ENCODE peak calls at places on chromosomes 4 and X, in six cellular contexts. Z, D, R, T, X and V are unnamed samples.

GRCh38 chrX:24928114-24928513 is 87.7 kb downstream of the ARX start:
- DNase-seq in Z (no peak), D (no peak), R (no peak), T (no peak), X (no peak), V (no peak)

GRCh38 chr4:80182237-80182866 is 15.0 kb upstream of the PRDM8 start:
- DNase-seq in Z (no peak), D (no peak), R (no peak), T (no peak), X (peak), V (no peak)

GRCh38 chr4:86935833-86936721 is 1.3 kb downstream of the AFF1 start:
- DNase-seq in Z (peak), D (no peak), R (peak), T (peak), X (peak), V (no peak)

GRCh38 chr4:122652379-122652778 is 31.5 kb upstream of the IL21 start:
- DNase-seq in Z (peak), D (peak), R (peak), T (no peak), X (peak), V (no peak)

GRCh38 chrX:21932277-21932996 is 8.1 kb upstream of the SMS start:
- DNase-seq in Z (no peak), D (peak), R (peak), T (no peak), X (no peak), V (no peak)

GRCh38 chr4:145557720-145558119 is 61.5 kb upstream of the MMAA start:
- DNase-seq in Z (peak), D (no peak), R (peak), T (peak), X (peak), V (peak)

GRCh38 chr4:42282081-42282901 is 115.0 kb upstream of the SHISA3 start:
- DNase-seq in Z (peak), D (peak), R (peak), T (no peak), X (peak), V (peak)

GRCh38 chr4:73761856-73762255 is 21.5 kb downstream of the CXCL8 start:
- DNase-seq in Z (no peak), D (no peak), R (no peak), T (no peak), X (no peak), V (no peak)

GRCh38 chrX:40142417-40142816 is 44.7 kb upstream of the BCOR start:
- DNase-seq in Z (no peak), D (no peak), R (no peak), T (no peak), X (no peak), V (no peak)

GRCh38 chr4:187302456-187302855 is 578.8 kb upstream of the FAT1 start:
- DNase-seq in Z (no peak), D (no peak), R (no peak), T (no peak), X (no peak), V (no peak)

GRCh38 chr4:4746444-4746843 is 113.0 kb upstream of the MSX1 start:
- DNase-seq in Z (no peak), D (no peak), R (no peak), T (no peak), X (no peak), V (no peak)

GRCh38 chr4:84680956-84681355 is 98.0 kb downstream of the CDS1 start:
- DNase-seq in Z (no peak), D (no peak), R (no peak), T (no peak), X (no peak), V (no peak)

GRCh38 chr4:144562019-144562740 is 83.8 kb upstream of the HHIP start:
- DNase-seq in Z (peak), D (no peak), R (no peak), T (peak), X (no peak), V (no peak)

GRCh38 chr4:47383829-47384427 is 79.6 kb downstream of the COMMD8 start:
- DNase-seq in Z (peak), D (no peak), R (peak), T (no peak), X (peak), V (no peak)

GRCh38 chrX:39152106-39152649 is 350.9 kb downstream of the MID1IP1 start:
- DNase-seq in Z (peak), D (no peak), R (peak), T (no peak), X (peak), V (peak)

GRCh38 chrX:41931591-41931990 is 8.2 kb upstream of the CASK start:
- DNase-seq in Z (no peak), D (no peak), R (no peak), T (no peak), X (no peak), V (no peak)

GRCh38 chr4:13349096-13349495 is 135.0 kb downstream of the RAB28 start:
- DNase-seq in Z (no peak), D (no peak), R (peak), T (no peak), X (no peak), V (no peak)

GRCh38 chrX:97399400-97399799 is 515.7 kb downstream of the RPA4 start:
- DNase-seq in Z (no peak), D (no peak), R (peak), T (no peak), X (peak), V (no peak)

GRCh38 chr4:154982187-154983047 is 201.3 kb downstream of the RBM46 start:
- DNase-seq in Z (peak), D (peak), R (peak), T (peak), X (peak), V (peak)

GRCh38 chr4:67581208-67581857 is 22.8 kb downstream of the STAP1 start:
- DNase-seq in Z (no peak), D (no peak), R (no peak), T (no peak), X (peak), V (no peak)

GRCh38 chr4:122576261-122577188 is 44.3 kb downstream of the IL21 start:
- DNase-seq in Z (peak), D (no peak), R (peak), T (no peak), X (peak), V (no peak)

GRCh38 chrX:47030339-47030738 is 47.9 kb upstream of the RGN start:
- DNase-seq in Z (peak), D (peak), R (peak), T (no peak), X (peak), V (no peak)

GRCh38 chr4:132227349-132228165 is 921.5 kb upstream of the PCDH10 start:
- DNase-seq in Z (peak), D (no peak), R (peak), T (no peak), X (no peak), V (peak)

GRCh38 chrX:53319614-53320542 is 38.5 kb upstream of the IQSEC2 start:
- DNase-seq in Z (no peak), D (no peak), R (no peak), T (no peak), X (no peak), V (no peak)

GRCh38 chrX:26778320-26778888 is 562.4 kb downstream of the MAGEB5 start:
- DNase-seq in Z (no peak), D (no peak), R (peak), T (no peak), X (no peak), V (no peak)

GRCh38 chrX:42732506-42732905 is 45.5 kb downstream of the PPP1R2C start:
- DNase-seq in Z (peak), D (peak), R (peak), T (no peak), X (no peak), V (no peak)

GRCh38 chr4:110501826-110502225 is 25.9 kb downstream of the ENPEP start:
- DNase-seq in Z (no peak), D (no peak), R (no peak), T (no peak), X (no peak), V (no peak)

GRCh38 chrX:34299451-34299967 is 167.4 kb upstream of the FAM47A start:
- DNase-seq in Z (no peak), D (no peak), R (no peak), T (no peak), X (no peak), V (no peak)

GRCh38 chrX:150753968-150754367 is 60.8 kb downstream of the MTMR1 start:
- DNase-seq in Z (no peak), D (no peak), R (no peak), T (no peak), X (no peak), V (no peak)

GRCh38 chrX:49282647-49283011 is 13.0 kb downstream of the PPP1R3F start:
- DNase-seq in Z (peak), D (no peak), R (no peak), T (no peak), X (no peak), V (no peak)

GRCh38 chr4:185657699-185658098 is 122.4 kb upstream of the PDLIM3 start:
- DNase-seq in Z (no peak), D (no peak), R (no peak), T (no peak), X (no peak), V (no peak)

GRCh38 chr4:1783011-1783410 is 10.1 kb upstream of the FGFR3 start:
- DNase-seq in Z (no peak), D (no peak), R (no peak), T (no peak), X (no peak), V (no peak)

GRCh38 chr4:73223258-73223651 is 35.3 kb downstream of the ANKRD17 start:
- DNase-seq in Z (no peak), D (no peak), R (no peak), T (no peak), X (no peak), V (no peak)

GRCh38 chr4:14581741-14582140 is 420.5 kb upstream of the CPEB2 start:
- DNase-seq in Z (no peak), D (no peak), R (no peak), T (no peak), X (no peak), V (no peak)

GRCh38 chr4:10100734-10101216 is 15.8 kb downstream of the WDR1 start:
- DNase-seq in Z (no peak), D (no peak), R (no peak), T (no peak), X (no peak), V (no peak)

GRCh38 chr4:22237155-22237751 is 278.6 kb downstream of the ADGRA3 start:
- DNase-seq in Z (peak), D (no peak), R (peak), T (peak), X (no peak), V (peak)

GRCh38 chrX:115592997-115593734 is 32.2 kb downstream of the PLS3 start:
- DNase-seq in Z (peak), D (no peak), R (peak), T (no peak), X (no peak), V (no peak)

GRCh38 chr4:153314915-153315314 is 29.6 kb upstream of the MND1 start:
- DNase-seq in Z (no peak), D (no peak), R (no peak), T (no peak), X (no peak), V (no peak)

GRCh38 chr4:153322791-153323190 is 21.7 kb upstream of the MND1 start:
- DNase-seq in Z (no peak), D (no peak), R (no peak), T (no peak), X (no peak), V (no peak)

GRCh38 chr4:153318696-153319320 is 25.7 kb upstream of the MND1 start:
- DNase-seq in Z (peak), D (peak), R (peak), T (no peak), X (peak), V (no peak)
- TF ChIP-seq CTCF in Z (peak), D (peak), R (peak), T (peak), X (peak), V (peak)

DNA sequence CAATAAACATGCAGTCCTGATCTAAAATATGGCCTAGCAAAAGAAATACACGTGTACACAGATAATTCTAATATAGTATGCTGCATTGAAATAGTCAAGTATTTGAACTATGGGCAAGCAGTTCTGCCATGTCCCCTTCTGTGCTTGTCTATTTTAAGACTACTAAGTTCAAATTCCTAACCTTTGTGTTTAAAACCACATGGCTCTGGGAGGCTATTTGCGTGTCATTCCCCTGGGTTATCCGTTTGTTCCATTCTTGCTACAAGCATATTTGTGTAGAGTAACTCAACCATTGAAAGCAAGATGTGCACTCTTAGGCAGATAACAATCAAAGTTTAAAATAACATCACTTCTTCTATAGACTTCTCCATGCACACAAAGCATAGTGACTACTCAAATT is 25.4 kb upstream of the TBC1D1 start:
- DNase-seq in Z (no peak), D (no peak), R (no peak), T (no peak), X (no peak), V (no peak)
- TF ChIP-seq CTCF in Z (no peak), D (no peak), R (no peak), T (no peak), X (no peak), V (no peak)

DNA sequence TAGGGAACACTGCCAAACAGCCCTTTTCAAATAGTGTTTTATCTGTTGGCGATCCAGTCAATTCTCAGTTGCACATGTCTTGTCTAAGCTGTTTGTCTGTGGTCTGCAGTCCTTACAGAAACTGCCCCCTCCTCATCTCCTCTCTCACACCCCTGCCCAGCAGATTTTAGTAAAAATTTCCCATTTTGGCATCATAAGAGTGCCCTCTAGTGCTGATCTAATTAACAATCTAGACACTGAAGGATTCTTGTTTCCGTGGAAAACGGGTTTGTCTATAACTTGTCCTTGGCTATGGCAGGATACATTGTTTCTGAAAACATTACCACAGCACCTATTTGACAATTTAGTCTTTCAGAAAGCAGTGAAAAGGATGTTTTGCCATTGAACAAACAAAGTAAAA is 227.2 kb upstream of the MBNL3 start:
- DNase-seq in Z (no peak), D (no peak), R (no peak), T (no peak), X (no peak), V (no peak)
- TF ChIP-seq CTCF in Z (peak), D (peak), R (peak), T (no peak), X (no peak), V (peak)

DNA sequence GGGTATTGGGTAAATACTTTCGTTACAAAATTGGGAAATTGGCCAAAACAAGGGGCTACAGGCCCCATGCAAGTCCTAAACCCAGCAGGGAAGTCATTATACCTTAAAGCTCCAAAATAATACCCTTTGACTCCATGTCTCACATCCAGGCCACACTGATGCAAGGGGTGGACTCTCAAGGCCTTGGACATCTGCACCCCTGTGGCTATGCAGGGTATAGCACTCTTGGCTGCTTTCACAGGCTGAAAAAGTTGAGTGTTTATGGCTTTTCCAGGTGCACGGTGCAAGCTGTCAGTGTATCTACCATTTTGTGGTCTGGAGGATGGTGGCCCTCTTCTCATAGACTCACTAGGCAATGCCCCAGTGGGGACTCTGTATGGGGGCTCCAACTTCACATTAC is 326.5 kb downstream of the TEX13C start:
- DNase-seq in Z (no peak), D (no peak), R (no peak), T (no peak), X (no peak), V (no peak)
- TF ChIP-seq CTCF in Z (no peak), D (no peak), R (peak), T (no peak), X (no peak), V (peak)

GRCh38 chr4:98626350-98626749 is 32.1 kb downstream of the TSPAN5 start:
- DNase-seq in Z (peak), D (no peak), R (peak), T (no peak), X (no peak), V (no peak)
- TF ChIP-seq CTCF in Z (no peak), D (peak), R (no peak), T (no peak), X (no peak), V (no peak)